ENCODE peak calls at places on chromosome 20, in ten cellular contexts. One of them, this sample, is unnamed. For H3K9me2 and H3K4me1, the result is how much of the 10 kb centered on the place peaks cover.

GRCh38 chr20:62941792-62942191 is 3.8 kb downstream of the GID8 start:
- DNase-seq in GM23248: peak
- DNase-seq in HCT116: no peak
- DNase-seq in Karpas-422: no peak
- DNase-seq in PC-3: no peak
- DNase-seq in GM23338: no peak
- DNase-seq in hepatocyte: no peak
- DNase-seq in SK-N-SH: no peak
- DNase-seq in OCI-LY7: no peak
- DNase-seq in MM.1S: no peak
- DNase-seq in this sample: no peak

GRCh38 chr20:46770330-46771194 is 61.1 kb downstream of the SLC2A10 start:
- DNase-seq in GM23248: peak
- DNase-seq in HCT116: no peak
- DNase-seq in Karpas-422: no peak
- DNase-seq in PC-3: peak
- DNase-seq in GM23338: no peak
- DNase-seq in hepatocyte: no peak
- DNase-seq in SK-N-SH: no peak
- DNase-seq in OCI-LY7: peak
- DNase-seq in MM.1S: no peak
- DNase-seq in this sample: no peak

GRCh38 chr20:56826306-56826970 is 197.3 kb downstream of the TFAP2C start:
- DNase-seq in GM23248: peak
- DNase-seq in HCT116: no peak
- DNase-seq in Karpas-422: no peak
- DNase-seq in PC-3: no peak
- DNase-seq in GM23338: no peak
- DNase-seq in hepatocyte: no peak
- DNase-seq in SK-N-SH: no peak
- DNase-seq in OCI-LY7: no peak
- DNase-seq in MM.1S: no peak
- DNase-seq in this sample: no peak

GRCh38 chr20:23687986-23688385 is 852 bp downstream of the CST4 start:
- DNase-seq in GM23248: no peak
- DNase-seq in HCT116: no peak
- DNase-seq in Karpas-422: no peak
- DNase-seq in PC-3: no peak
- DNase-seq in GM23338: no peak
- DNase-seq in hepatocyte: no peak
- DNase-seq in SK-N-SH: no peak
- DNase-seq in OCI-LY7: no peak
- DNase-seq in MM.1S: no peak
- DNase-seq in this sample: no peak

GRCh38 chr20:37956099-37956498 is 53.2 kb downstream of the VSTM2L start:
- DNase-seq in GM23248: no peak
- DNase-seq in HCT116: no peak
- DNase-seq in Karpas-422: peak
- DNase-seq in PC-3: peak
- DNase-seq in GM23338: no peak
- DNase-seq in hepatocyte: no peak
- DNase-seq in SK-N-SH: no peak
- DNase-seq in OCI-LY7: no peak
- DNase-seq in MM.1S: no peak
- DNase-seq in this sample: no peak

GRCh38 chr20:32443386-32443974 is 85.3 kb downstream of the ASXL1 start:
- DNase-seq in GM23248: no peak
- DNase-seq in HCT116: no peak
- DNase-seq in Karpas-422: peak
- DNase-seq in PC-3: no peak
- DNase-seq in GM23338: no peak
- DNase-seq in hepatocyte: peak
- DNase-seq in SK-N-SH: no peak
- DNase-seq in OCI-LY7: peak
- DNase-seq in MM.1S: no peak
- DNase-seq in this sample: no peak

GRCh38 chr20:57190536-57191265 is 75.7 kb downstream of the BMP7 start:
- DNase-seq in GM23248: peak
- DNase-seq in HCT116: no peak
- DNase-seq in Karpas-422: no peak
- DNase-seq in PC-3: peak
- DNase-seq in GM23338: no peak
- DNase-seq in hepatocyte: no peak
- DNase-seq in SK-N-SH: no peak
- DNase-seq in OCI-LY7: no peak
- DNase-seq in MM.1S: no peak
- DNase-seq in this sample: no peak

GRCh38 chr20:3744806-3745685 is 12.6 kb downstream of the HSPA12B start:
- DNase-seq in GM23248: peak
- DNase-seq in HCT116: peak
- DNase-seq in Karpas-422: peak
- DNase-seq in PC-3: peak
- DNase-seq in GM23338: peak
- DNase-seq in hepatocyte: peak
- DNase-seq in SK-N-SH: peak
- DNase-seq in OCI-LY7: peak
- DNase-seq in MM.1S: peak
- DNase-seq in this sample: peak

GRCh38 chr20:23406880-23407279 is 14.4 kb downstream of the NAPB start:
- DNase-seq in GM23248: no peak
- DNase-seq in HCT116: no peak
- DNase-seq in Karpas-422: no peak
- DNase-seq in PC-3: no peak
- DNase-seq in GM23338: no peak
- DNase-seq in hepatocyte: no peak
- DNase-seq in SK-N-SH: no peak
- DNase-seq in OCI-LY7: no peak
- DNase-seq in MM.1S: no peak
- DNase-seq in this sample: no peak

GRCh38 chr20:47929368-47930115 is 144.3 kb upstream of the SULF2 start:
- DNase-seq in GM23248: peak
- DNase-seq in HCT116: peak
- DNase-seq in Karpas-422: no peak
- DNase-seq in PC-3: peak
- DNase-seq in GM23338: no peak
- DNase-seq in hepatocyte: no peak
- DNase-seq in SK-N-SH: no peak
- DNase-seq in OCI-LY7: no peak
- DNase-seq in MM.1S: no peak
- DNase-seq in this sample: peak

GRCh38 chr20:8021541-8022269 is 2.1 kb upstream of the TMX4 start:
- DNase-seq in GM23248: no peak
- DNase-seq in HCT116: no peak
- DNase-seq in Karpas-422: no peak
- DNase-seq in PC-3: no peak
- DNase-seq in GM23338: no peak
- DNase-seq in hepatocyte: no peak
- DNase-seq in SK-N-SH: no peak
- DNase-seq in OCI-LY7: no peak
- DNase-seq in MM.1S: no peak
- DNase-seq in this sample: no peak

GRCh38 chr20:3781153-3781910 is at the start of gene SPEF1:
- DNase-seq in GM23248: peak
- DNase-seq in HCT116: peak
- DNase-seq in Karpas-422: peak
- DNase-seq in PC-3: peak
- DNase-seq in GM23338: peak
- DNase-seq in hepatocyte: peak
- DNase-seq in SK-N-SH: peak
- DNase-seq in OCI-LY7: peak
- DNase-seq in MM.1S: peak
- DNase-seq in this sample: peak

GRCh38 chr20:3995749-3996305 is 19.5 kb downstream of the RNF24 start:
- DNase-seq in GM23248: no peak
- DNase-seq in HCT116: no peak
- DNase-seq in Karpas-422: no peak
- DNase-seq in PC-3: no peak
- DNase-seq in GM23338: no peak
- DNase-seq in hepatocyte: no peak
- DNase-seq in SK-N-SH: no peak
- DNase-seq in OCI-LY7: no peak
- DNase-seq in MM.1S: no peak
- DNase-seq in this sample: no peak

GRCh38 chr20:44733341-44734069 is 12.2 kb upstream of the KCNK15 start:
- DNase-seq in GM23248: peak
- DNase-seq in HCT116: peak
- DNase-seq in Karpas-422: peak
- DNase-seq in PC-3: peak
- DNase-seq in GM23338: peak
- DNase-seq in hepatocyte: peak
- DNase-seq in SK-N-SH: peak
- DNase-seq in OCI-LY7: peak
- DNase-seq in MM.1S: peak
- DNase-seq in this sample: peak

DNA sequence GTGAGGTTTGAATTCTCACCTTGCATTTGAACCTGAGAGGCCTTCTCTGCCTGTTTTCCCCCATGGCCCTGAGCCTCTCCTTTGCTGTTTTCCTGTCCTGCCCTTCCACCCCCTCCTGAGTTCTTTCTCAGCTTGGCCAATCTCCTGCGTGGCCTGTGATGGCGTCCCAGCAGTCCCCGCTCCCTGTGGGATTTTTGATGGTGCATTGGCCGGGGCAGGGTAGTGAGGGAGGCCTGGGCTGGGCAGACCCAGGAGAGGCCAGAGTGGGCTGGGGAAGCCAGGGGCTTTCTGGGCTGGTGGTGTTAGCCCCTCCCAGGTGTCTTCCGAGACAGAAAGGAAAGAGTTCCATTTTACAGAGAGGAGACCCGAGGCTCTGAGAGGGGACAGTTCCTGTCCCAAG is 6.3 kb downstream of the CEBPB start:
- DNase-seq in GM23248: no peak
- DNase-seq in HCT116: no peak
- DNase-seq in Karpas-422: no peak
- DNase-seq in PC-3: no peak
- DNase-seq in GM23338: no peak
- DNase-seq in hepatocyte: no peak
- DNase-seq in SK-N-SH: no peak
- DNase-seq in OCI-LY7: no peak
- DNase-seq in MM.1S: no peak
- DNase-seq in this sample: no peak
- H3K9me2 ChIP-seq in GM23248: under half
- H3K9me2 ChIP-seq in HCT116: under half
- H3K9me2 ChIP-seq in Karpas-422: under half
- H3K9me2 ChIP-seq in PC-3: under half
- H3K9me2 ChIP-seq in GM23338: under half
- H3K9me2 ChIP-seq in hepatocyte: under half
- H3K9me2 ChIP-seq in SK-N-SH: under half
- H3K9me2 ChIP-seq in OCI-LY7: under half
- H3K9me2 ChIP-seq in MM.1S: under half
- H3K9me2 ChIP-seq in this sample: under half

GRCh38 chr20:33839591-33839990 is 28.4 kb downstream of the CHMP4B start:
- DNase-seq in GM23248: no peak
- DNase-seq in HCT116: no peak
- DNase-seq in Karpas-422: no peak
- DNase-seq in PC-3: no peak
- DNase-seq in GM23338: no peak
- DNase-seq in hepatocyte: no peak
- DNase-seq in SK-N-SH: peak
- DNase-seq in OCI-LY7: no peak
- DNase-seq in MM.1S: no peak
- DNase-seq in this sample: no peak

GRCh38 chr20:33840759-33841438 is 29.8 kb downstream of the CHMP4B start:
- DNase-seq in GM23248: no peak
- DNase-seq in HCT116: no peak
- DNase-seq in Karpas-422: no peak
- DNase-seq in PC-3: no peak
- DNase-seq in GM23338: no peak
- DNase-seq in hepatocyte: no peak
- DNase-seq in SK-N-SH: peak
- DNase-seq in OCI-LY7: no peak
- DNase-seq in MM.1S: peak
- DNase-seq in this sample: no peak

GRCh38 chr20:33838035-33838864 is 27.1 kb downstream of the CHMP4B start:
- DNase-seq in GM23248: no peak
- DNase-seq in HCT116: no peak
- DNase-seq in Karpas-422: no peak
- DNase-seq in PC-3: no peak
- DNase-seq in GM23338: no peak
- DNase-seq in hepatocyte: no peak
- DNase-seq in SK-N-SH: no peak
- DNase-seq in OCI-LY7: no peak
- DNase-seq in MM.1S: peak
- DNase-seq in this sample: no peak

GRCh38 chr20:33835773-33836172 is 24.6 kb downstream of the CHMP4B start:
- DNase-seq in GM23248: peak
- DNase-seq in HCT116: no peak
- DNase-seq in Karpas-422: no peak
- DNase-seq in PC-3: no peak
- DNase-seq in GM23338: no peak
- DNase-seq in hepatocyte: no peak
- DNase-seq in SK-N-SH: no peak
- DNase-seq in OCI-LY7: no peak
- DNase-seq in MM.1S: no peak
- DNase-seq in this sample: no peak

GRCh38 chr20:33837096-33837830 is 26.1 kb downstream of the CHMP4B start:
- DNase-seq in GM23248: no peak
- DNase-seq in HCT116: no peak
- DNase-seq in Karpas-422: no peak
- DNase-seq in PC-3: no peak
- DNase-seq in GM23338: no peak
- DNase-seq in hepatocyte: no peak
- DNase-seq in SK-N-SH: no peak
- DNase-seq in OCI-LY7: peak
- DNase-seq in MM.1S: peak
- DNase-seq in this sample: no peak
- H3K4me1 ChIP-seq in GM23248: under half
- H3K4me1 ChIP-seq in HCT116: under half
- H3K4me1 ChIP-seq in Karpas-422: half or more
- H3K4me1 ChIP-seq in PC-3: under half
- H3K4me1 ChIP-seq in GM23338: under half
- H3K4me1 ChIP-seq in hepatocyte: half or more
- H3K4me1 ChIP-seq in SK-N-SH: under half
- H3K4me1 ChIP-seq in OCI-LY7: under half
- H3K4me1 ChIP-seq in MM.1S: half or more
- H3K4me1 ChIP-seq in this sample: under half

DNA sequence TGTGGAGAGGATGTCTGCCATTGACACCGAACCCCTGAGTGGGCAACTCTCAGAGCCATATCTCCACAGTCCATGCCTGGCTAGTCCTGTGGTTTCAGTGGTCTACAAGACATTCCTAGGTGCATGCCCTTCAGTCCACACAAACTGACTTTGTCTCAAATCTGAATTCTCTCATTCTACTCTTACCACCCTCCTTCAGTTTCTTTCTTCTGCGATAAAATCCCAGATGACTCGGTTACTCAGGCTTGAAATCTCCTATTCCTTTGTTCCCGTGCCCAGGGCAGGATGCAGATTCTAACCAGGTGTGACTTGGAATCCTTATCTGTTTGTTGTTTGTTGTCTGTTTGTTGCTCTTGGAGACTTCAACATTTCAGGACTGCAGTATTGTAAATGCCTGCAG is 9.3 kb downstream of the CDS2 start:
- DNase-seq in GM23248: no peak
- DNase-seq in HCT116: no peak
- DNase-seq in Karpas-422: no peak
- DNase-seq in PC-3: no peak
- DNase-seq in GM23338: peak
- DNase-seq in hepatocyte: no peak
- DNase-seq in SK-N-SH: no peak
- DNase-seq in OCI-LY7: no peak
- DNase-seq in MM.1S: no peak
- DNase-seq in this sample: no peak
- H3K9me2 ChIP-seq in GM23248: under half
- H3K9me2 ChIP-seq in HCT116: under half
- H3K9me2 ChIP-seq in Karpas-422: under half
- H3K9me2 ChIP-seq in PC-3: under half
- H3K9me2 ChIP-seq in GM23338: under half
- H3K9me2 ChIP-seq in hepatocyte: under half
- H3K9me2 ChIP-seq in SK-N-SH: under half
- H3K9me2 ChIP-seq in OCI-LY7: under half
- H3K9me2 ChIP-seq in MM.1S: under half
- H3K9me2 ChIP-seq in this sample: under half

GRCh38 chr20:60148885-60149284 is 190.7 kb downstream of the CDH26 start:
- DNase-seq in GM23248: no peak
- DNase-seq in HCT116: no peak
- DNase-seq in Karpas-422: no peak
- DNase-seq in PC-3: no peak
- DNase-seq in GM23338: no peak
- DNase-seq in hepatocyte: no peak
- DNase-seq in SK-N-SH: no peak
- DNase-seq in OCI-LY7: no peak
- DNase-seq in MM.1S: no peak
- DNase-seq in this sample: no peak
- H3K4me1 ChIP-seq in GM23248: under half
- H3K4me1 ChIP-seq in HCT116: under half
- H3K4me1 ChIP-seq in Karpas-422: under half
- H3K4me1 ChIP-seq in PC-3: under half
- H3K4me1 ChIP-seq in GM23338: under half
- H3K4me1 ChIP-seq in hepatocyte: under half
- H3K4me1 ChIP-seq in SK-N-SH: under half
- H3K4me1 ChIP-seq in OCI-LY7: under half
- H3K4me1 ChIP-seq in MM.1S: under half
- H3K4me1 ChIP-seq in this sample: under half

This sample was measured in PC-9.